ENCODE peak calls at places on chromosomes 13 and 19, in five cellular contexts. Q is HS-27A, N is T follicular helper cell, C is hypothalamus, S is iris pigment epithelial cell. K is an unnamed sample.

GRCh38 chr13:36745436-36745835 is 71.6 kb downstream of the SERTM1 start:
- DNase-seq in C (no peak), N (no peak), Q (no peak), S (no peak), K (no peak)

GRCh38 chr19:47492137-47492533 is 8.1 kb upstream of the KPTN start:
- DNase-seq in S (no peak), N (no peak), Q (no peak), C (no peak), K (no peak)

GRCh38 chr13:50805805-50806204 is 37.7 kb downstream of the DLEU7 start:
- DNase-seq in Q (no peak), N (no peak), S (peak), C (no peak), K (no peak)

GRCh38 chr19:53545271-53546065 is 7.5 kb downstream of the ZNF331 start:
- DNase-seq in C (no peak), S (peak), N (no peak), Q (peak), K (no peak)

GRCh38 chr13:42970824-42971669 is 21.0 kb downstream of the EPSTI1 start:
- DNase-seq in N (no peak), S (peak), C (no peak), Q (no peak), K (no peak)

GRCh38 chr13:43831088-43831487 is 44.3 kb upstream of the ENOX1 start:
- DNase-seq in S (peak), N (no peak), Q (no peak), C (no peak), K (no peak)

GRCh38 chr13:109669234-109669612 is 117.2 kb downstream of the IRS2 start:
- DNase-seq in C (no peak), N (no peak), S (no peak), Q (no peak), K (no peak)

GRCh38 chr13:114113961-114114360 is 18.5 kb downstream of the RASA3 start:
- DNase-seq in S (no peak), N (no peak), C (no peak), Q (no peak), K (no peak)

GRCh38 chr19:11480927-11481776 is at the start of gene ELAVL3:
- DNase-seq in C (peak), S (no peak), N (no peak), Q (no peak), K (no peak)

GRCh38 chr13:28854657-28855056 is 34.5 kb downstream of the MTUS2 start:
- DNase-seq in S (no peak), Q (no peak), N (no peak), C (no peak), K (no peak)

GRCh38 chr13:45490068-45490467 is 25.3 kb downstream of the COG3 start:
- DNase-seq in N (no peak), Q (no peak), S (no peak), C (no peak), K (no peak)

GRCh38 chr13:88623150-88623549 is 952.0 kb downstream of the SLITRK5 start:
- DNase-seq in C (no peak), N (no peak), S (no peak), Q (no peak), K (no peak)

GRCh38 chr19:4430760-4431159 is 26.8 kb downstream of the UBXN6 start:
- DNase-seq in S (no peak), C (no peak), N (no peak), Q (no peak), K (no peak)

GRCh38 chr19:10872551-10873107 is 1.3 kb downstream of the CARM1 start:
- DNase-seq in S (no peak), N (no peak), Q (no peak), C (no peak), K (no peak)

GRCh38 chr19:41588497-41589209 is 12.7 kb downstream of the CEACAM21 start:
- DNase-seq in C (no peak), Q (peak), S (peak), N (no peak), K (no peak)

K was measured in T-helper 1 cell.